ENCODE peak calls at places on chromosomes 1 and 21, in eight cellular contexts. V is esophagus squamous epithelium, T is heart left ventricle, W is breast epithelium, Q is IMR-90, O is transverse colon, I is suprapubic skin, K is body of pancreas. N is an unnamed sample.
A peak's percentile ranks its signal among the peaks of the same experiment; 100 is the strongest.

GRCh38 chr1:27600500-27601175 is 3.3 kb downstream of the AHDC1 start:
- DNase-seq in I (no peak), W (no peak), K (no peak), V (no peak), Q (peak; percentile 45), T (no peak), O (no peak), N (no peak)

GRCh38 chr1:65420590-65421340 is at the start of the genes LEPR and LEPROT:
- DNase-seq in W (no peak), I (no peak), Q (peak; percentile 38), K (no peak), O (no peak), V (no peak), T (no peak), N (no peak)

GRCh38 chr21:33980276-33980916 is 64.8 kb upstream of the ATP5PO start:
- DNase-seq in Q (no peak), W (no peak), V (no peak), K (no peak), I (no peak), O (no peak), T (no peak), N (no peak)

GRCh38 chr1:109149874-109150601 is 36.1 kb downstream of the ELAPOR1 start:
- DNase-seq in T (no peak), O (no peak), V (no peak), W (no peak), Q (no peak), K (peak; percentile 32), I (no peak), N (no peak)

GRCh38 chr1:39499668-39500067 is 8.2 kb downstream of the BMP8A start:
- DNase-seq in I (no peak), Q (no peak), K (no peak), W (no peak), V (no peak), O (peak; percentile 19), T (peak; percentile 48), N (no peak)

GRCh38 chr1:162305969-162306368 is 70.7 kb downstream of the SPATA46 start:
- DNase-seq in I (no peak), O (no peak), K (peak; percentile 62), W (no peak), T (no peak), Q (peak; percentile 10), V (no peak), N (no peak)

GRCh38 chr1:64471218-64471719 is 1.3 kb downstream of the CACHD1 start:
- DNase-seq in T (peak; percentile 40), I (no peak), V (no peak), Q (no peak), W (peak; percentile 53), O (peak; percentile 20), K (peak; percentile 57), N (peak; percentile 43)

GRCh38 chr1:46647611-46648010 is 20.6 kb downstream of the ATPAF1 start:
- DNase-seq in V (no peak), Q (no peak), K (no peak), I (no peak), O (no peak), W (no peak), T (no peak), N (no peak)

GRCh38 chr1:24900985-24901781 is 28.9 kb downstream of the RUNX3 start:
- DNase-seq in I (peak; percentile 74), K (no peak), O (peak; percentile 6), T (peak; percentile 12), W (no peak), Q (no peak), V (no peak), N (peak; percentile 17)

GRCh38 chr1:178283409-178283808 is 189.5 kb downstream of the RASAL2 start:
- DNase-seq in T (no peak), W (no peak), Q (peak; percentile 51), O (no peak), K (no peak), V (no peak), I (no peak), N (no peak)

DNA sequence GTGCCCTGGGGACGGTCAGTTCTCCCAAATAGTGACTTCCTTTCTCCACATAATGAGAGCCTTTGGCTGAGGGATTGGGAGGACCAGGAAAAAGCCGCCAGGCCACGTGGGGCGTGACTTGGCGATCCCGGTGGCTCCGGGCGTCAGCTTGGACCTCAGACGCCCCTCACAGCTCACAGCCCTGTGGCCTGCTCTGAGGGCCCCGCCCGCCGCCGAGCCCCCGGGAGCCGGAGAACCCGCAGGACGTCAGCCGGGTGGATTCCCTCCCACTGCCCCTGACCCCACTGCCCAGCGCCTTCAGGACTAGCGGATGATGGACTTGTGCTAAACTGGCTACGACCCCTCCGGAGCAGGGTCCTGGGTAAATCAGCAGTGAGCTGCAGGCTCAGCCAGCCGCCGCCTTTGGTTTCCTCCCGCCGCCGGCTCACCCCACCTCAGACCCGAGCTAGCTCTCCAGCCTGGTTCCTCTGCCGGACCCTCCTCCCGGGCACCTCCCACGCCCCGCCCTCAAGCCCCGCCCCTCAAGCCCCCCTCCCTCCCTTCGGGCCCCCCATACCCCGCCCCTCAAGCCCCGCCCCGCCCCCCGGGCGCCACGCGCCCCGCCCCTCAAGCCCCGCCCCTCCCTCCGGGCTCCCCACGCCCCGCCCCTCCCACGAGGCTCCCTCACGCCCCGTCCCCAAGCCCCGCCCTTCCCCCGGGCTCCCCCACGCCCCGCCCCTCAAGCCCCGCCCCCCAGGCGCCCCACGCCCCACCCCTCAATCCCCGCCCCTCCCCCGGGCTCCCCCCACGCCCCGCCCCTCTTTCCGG is 10.0 kb upstream of the FAAP20 start:
- DNase-seq in T (peak; percentile 89), W (peak; percentile 75), I (peak; percentile 92), Q (peak; percentile 33), V (no peak), O (peak; percentile 57), K (peak; percentile 61), N (peak; percentile 64)
- TF ChIP-seq POLR2A in T (peak; percentile 82), W (no peak), I (no peak), Q (no peak), V (no peak), O (peak; percentile 38), K (peak; percentile 42), N (no peak)

GRCh38 chr1:155063550-155064108 is at the start of gene EFNA4:
- DNase-seq in K (peak; percentile 86), V (peak; percentile 49), T (peak; percentile 89), Q (peak; percentile 80), W (peak; percentile 89), I (peak; percentile 95), O (peak; percentile 93), N (peak; percentile 87)

GRCh38 chr1:155062151-155062686 is 1.3 kb upstream of the EFNA4 start:
- DNase-seq in O (peak; percentile 41), I (no peak), V (no peak), K (no peak), W (no peak), T (no peak), Q (no peak), N (no peak)

GRCh38 chr1:155062702-155063411 is 683 bp upstream of the EFNA4 start:
- DNase-seq in W (peak; percentile 69), V (no peak), K (peak; percentile 74), T (peak; percentile 59), I (no peak), Q (peak; percentile 33), O (peak; percentile 84), N (peak; percentile 69)

GRCh38 chr1:155064813-155065436 is 1.4 kb downstream of the EFNA4 start:
- DNase-seq in I (no peak), V (no peak), W (no peak), Q (no peak), K (no peak), O (no peak), T (no peak), N (no peak)

GRCh38 chr1:155064109-155064812 is 721 bp downstream of the EFNA4 start:
- DNase-seq in T (no peak), V (no peak), I (no peak), Q (peak; percentile 29), K (peak; percentile 44), W (no peak), O (peak; percentile 42), N (no peak)
- H3K27ac ChIP-seq in T (peak overlapping the region; percentile 64), V (peak overlapping the region; percentile 92), I (peak overlapping the region; percentile 80), Q (no peak overlapping the region), K (peak overlapping the region; percentile 59), W (peak overlapping the region; percentile 85), O (peak overlapping the region; percentile 92), N (peak overlapping the region; percentile 91)

DNA sequence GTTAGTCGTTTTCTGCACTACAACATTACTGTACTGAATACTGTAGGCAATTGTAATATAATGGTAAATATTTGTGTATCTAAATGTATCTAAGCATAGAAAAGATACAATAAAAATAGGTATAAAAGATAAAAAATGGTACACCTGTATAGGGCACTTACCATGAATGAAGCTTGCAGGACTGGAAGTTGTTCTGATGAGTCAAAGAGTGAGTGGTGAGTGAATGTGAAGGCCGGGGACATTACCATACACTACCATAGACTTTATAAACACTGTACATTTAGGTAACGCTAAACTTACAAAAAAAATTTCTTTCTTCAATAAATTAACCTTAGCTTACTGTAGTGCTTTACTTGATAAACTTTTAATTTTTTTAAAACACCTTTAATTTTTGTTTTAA is 13.5 kb downstream of the OSBPL9 start:
- DNase-seq in K (no peak), Q (no peak), T (no peak), I (no peak), V (no peak), O (no peak), W (no peak), N (no peak)
- H3K4me1 ChIP-seq in K (peaks cover 7% of the 10 kb centered on the region), Q (peaks cover 5% of the 10 kb centered on the region), T (peaks cover 16% of the 10 kb centered on the region), I (peaks cover 6% of the 10 kb centered on the region), V (peaks cover 8% of the 10 kb centered on the region), O (no peaks in the 10 kb centered on the region), W (no peaks in the 10 kb centered on the region), N (no peaks in the 10 kb centered on the region)

GRCh38 chr1:77282187-77282865 is 507 bp downstream of the AK5 start:
- DNase-seq in K (peak; percentile 7), V (no peak), O (no peak), T (no peak), W (no peak), I (no peak), Q (peak; percentile 35), N (no peak)

GRCh38 chr1:77279929-77280328 is 1.9 kb upstream of the AK5 start:
- DNase-seq in K (no peak), O (no peak), T (no peak), W (no peak), Q (no peak), V (no peak), I (no peak), N (no peak)

GRCh38 chr1:77282866-77283539 is 1.2 kb downstream of the AK5 start:
- DNase-seq in W (no peak), K (peak; percentile 9), V (no peak), I (no peak), Q (peak; percentile 5), O (no peak), T (no peak), N (no peak)

GRCh38 chr1:77280962-77281361 is 857 bp upstream of the AK5 start:
- DNase-seq in Q (no peak), K (no peak), W (no peak), T (no peak), I (no peak), O (no peak), V (no peak), N (no peak)

DNA sequence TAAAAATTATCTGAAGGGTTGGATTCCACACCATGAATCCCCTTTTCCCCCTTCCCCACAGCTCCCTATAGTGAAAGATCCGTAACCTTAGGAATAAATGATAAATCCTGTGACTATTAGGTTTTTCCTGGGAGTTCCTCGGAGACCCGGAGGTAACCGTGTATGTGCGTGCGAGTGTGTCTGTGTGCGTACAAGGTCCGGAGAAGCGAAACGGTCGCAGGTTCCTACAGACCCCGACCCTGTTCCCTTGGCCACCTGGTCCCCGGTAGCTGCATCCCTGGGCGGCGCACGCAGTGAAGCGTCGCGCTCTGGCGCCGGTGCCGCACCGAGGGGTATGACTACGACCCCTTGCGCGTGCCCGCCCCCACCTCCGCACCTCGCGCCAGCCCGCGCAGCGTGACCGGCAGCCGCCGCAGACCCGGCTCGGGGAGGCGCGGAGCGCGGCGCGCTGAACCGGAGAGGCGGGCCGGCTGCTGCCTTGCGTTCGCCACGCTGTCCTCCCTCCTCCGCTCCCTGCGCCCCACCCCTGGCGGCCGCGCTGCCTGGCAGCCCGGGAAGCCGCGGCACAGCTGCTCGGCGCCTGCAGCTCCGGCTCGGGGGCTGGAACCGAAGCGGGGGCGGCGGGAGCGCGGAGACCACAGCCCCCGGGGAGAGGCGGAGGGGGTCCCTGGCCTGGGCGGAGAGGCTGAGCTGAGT is at the start of gene AK5:
- DNase-seq in V (no peak), Q (peak; percentile 48), W (no peak), I (no peak), O (no peak), K (peak; percentile 32), T (peak; percentile 34), N (peak; percentile 36)
- TF ChIP-seq POLR2A in V (no peak), Q (no peak), W (no peak), I (no peak), O (no peak), K (no peak), T (no peak), N (no peak)